ENCODE peak calls at places on chromosome 3, in nine cellular contexts. E is NCI-H1105, V is anterior cingulate cortex, F is H9, Q is GM20000, Z is heart right ventricle, C is NCI-H510A, G is kidney, Y is RWPE1. D is an unnamed sample.

GRCh38 chr3:130900959-130901358 is 7.1 kb downstream of the ATP2C1 start:
- DNase-seq in Q (no peak), G (no peak), Y (no peak), F (no peak), C (no peak), E (no peak), V (no peak), Z (no peak), D (no peak)

GRCh38 chr3:51045006-51045405 is 340.1 kb upstream of the MANF start:
- DNase-seq in V (no peak), Z (no peak), F (no peak), C (no peak), Y (no peak), E (no peak), Q (no peak), G (no peak), D (no peak)

GRCh38 chr3:84724877-84725276 is 233.9 kb upstream of the CADM2 start:
- DNase-seq in C (no peak), V (no peak), F (no peak), Y (peak; percentile 15), E (no peak), Q (no peak), G (no peak), Z (no peak), D (peak; percentile 41)

GRCh38 chr3:136283627-136284026 is 33.5 kb downstream of the PCCB start:
- DNase-seq in V (no peak), Y (no peak), E (no peak), G (no peak), Z (no peak), F (no peak), C (no peak), Q (no peak), D (no peak)

GRCh38 chr3:43707998-43708397 is 17.3 kb downstream of the ABHD5 start:
- DNase-seq in Y (peak; percentile 70), F (no peak), G (no peak), Q (no peak), E (no peak), Z (no peak), V (no peak), C (no peak), D (no peak)

GRCh38 chr3:184652465-184652864 is 59.4 kb downstream of the MAGEF1 start:
- DNase-seq in V (no peak), Z (no peak), Q (no peak), C (no peak), F (no peak), G (no peak), Y (peak; percentile 50), E (no peak), D (no peak)

GRCh38 chr3:4687167-4687566 is 194.0 kb downstream of the ITPR1 start:
- DNase-seq in G (no peak), Z (no peak), E (no peak), F (no peak), Y (no peak), Q (no peak), V (no peak), C (peak; percentile 24), D (no peak)

GRCh38 chr3:33787328-33788009 is 11.0 kb upstream of the PDCD6IP start:
- DNase-seq in F (peak; percentile 88), Y (peak; percentile 40), Z (no peak), Q (peak; percentile 62), V (peak; percentile 23), C (peak; percentile 9), G (no peak), E (peak; percentile 21), D (no peak)

GRCh38 chr3:152056481-152056880 is 183.0 kb downstream of the SUCNR1 start:
- DNase-seq in Q (no peak), F (no peak), C (no peak), E (no peak), Y (no peak), Z (no peak), G (no peak), V (no peak), D (no peak)

GRCh38 chr3:159840900-159841299 is 147.7 kb upstream of the IL12A start:
- DNase-seq in Y (no peak), G (no peak), Z (no peak), C (no peak), Q (no peak), V (no peak), F (no peak), E (no peak), D (no peak)

GRCh38 chr3:5023777-5024346 is 44.6 kb downstream of the BHLHE40 start:
- DNase-seq in Y (no peak), E (no peak), Z (no peak), G (no peak), V (no peak), Q (no peak), C (no peak), F (no peak), D (no peak)

GRCh38 chr3:153130312-153130977 is 31.6 kb upstream of the RAP2B start:
- DNase-seq in C (no peak), E (no peak), G (no peak), Z (no peak), F (no peak), V (no peak), Q (peak; percentile 43), Y (peak; percentile 62), D (no peak)

D was measured in spleen.